ENCODE peak calls at places on chromosomes 1 and 21, in six cellular contexts. W is uterus, Q is brain microvascular endothelial cell, P is tibial artery, C is GM23248, X is left ventricle myocardium inferior. I is an unnamed sample.

GRCh38 chr1:33575324-33575879 is 103.0 kb downstream of the ZSCAN20 start:
- DNase-seq in W (no peak), Q (no peak), P (no peak), C (no peak), X (peak; percentile 25), I (no peak)

GRCh38 chr1:11501906-11502485 is 23.0 kb downstream of the DISP3 start:
- DNase-seq in W (no peak), Q (no peak), P (no peak), C (no peak), X (no peak), I (no peak)

GRCh38 chr1:150150511-150151021 is 850 bp downstream of the PLEKHO1 start:
- DNase-seq in W (peak; percentile 64), Q (no peak), P (no peak), C (peak; percentile 67), X (peak; percentile 40), I (peak; percentile 37)

GRCh38 chr1:225626698-225627097 is 26.2 kb downstream of the ENAH start:
- DNase-seq in W (no peak), Q (no peak), P (no peak), C (peak; percentile 60), X (no peak), I (no peak)

GRCh38 chr1:180269848-180270766 is 40.0 kb downstream of the LHX4 start:
- DNase-seq in W (no peak), Q (no peak), P (peak; percentile 56), C (peak; percentile 26), X (no peak), I (peak; percentile 61)

GRCh38 chr1:68725353-68725752 is 228.5 kb upstream of the DEPDC1 start:
- DNase-seq in W (peak; percentile 35), Q (no peak), P (no peak), C (no peak), X (peak; percentile 77), I (no peak)

GRCh38 chr1:219528633-219529032 is 84.3 kb downstream of the ZC3H11B start:
- DNase-seq in W (no peak), Q (no peak), P (no peak), C (no peak), X (no peak), I (no peak)

GRCh38 chr1:172449012-172449584 is 5.2 kb upstream of the PIGC start:
- DNase-seq in W (no peak), Q (peak; percentile 42), P (no peak), C (peak; percentile 23), X (no peak), I (no peak)

GRCh38 chr1:235556807-235557206 is 52.6 kb upstream of the B3GALNT2 start:
- DNase-seq in W (no peak), Q (no peak), P (no peak), C (no peak), X (no peak), I (no peak)

GRCh38 chr1:156652131-156652991 is 10.4 kb downstream of the BCAN start:
- DNase-seq in W (no peak), Q (no peak), P (no peak), C (peak; percentile 74), X (no peak), I (peak; percentile 74)

GRCh38 chr1:212814989-212815388 is 23.3 kb downstream of the TATDN3 start:
- DNase-seq in W (no peak), Q (no peak), P (no peak), C (peak; percentile 14), X (no peak), I (no peak)

GRCh38 chr1:215457213-215457612 is 109.9 kb upstream of the KCTD3 start:
- DNase-seq in W (no peak), Q (no peak), P (no peak), C (no peak), X (no peak), I (no peak)

GRCh38 chr1:64836792-64837191 is 91.9 kb downstream of the RAVER2 start:
- DNase-seq in W (no peak), Q (no peak), P (no peak), C (no peak), X (no peak), I (no peak)
- H3K36me3 ChIP-seq in W (no peaks in the 10 kb centered on the region), Q (peaks cover 70% of the 10 kb centered on the region), P (peaks cover 91% of the 10 kb centered on the region), C (peaks cover 73% of the 10 kb centered on the region), X (peaks cover 96% of the 10 kb centered on the region), I (peaks cover 32% of the 10 kb centered on the region)

GRCh38 chr21:43034826-43035225 is 40.8 kb downstream of the CBS start:
- DNase-seq in W (no peak), Q (no peak), P (no peak), C (no peak), X (no peak), I (no peak)
- H3K36me3 ChIP-seq in W (no peaks in the 10 kb centered on the region), Q (no peaks in the 10 kb centered on the region), P (peaks cover 22% of the 10 kb centered on the region), C (peaks cover 20% of the 10 kb centered on the region), X (peaks cover 29% of the 10 kb centered on the region), I (peaks cover 21% of the 10 kb centered on the region)

GRCh38 chr1:115329965-115330364 is 8.1 kb downstream of the NGF start:
- DNase-seq in W (no peak), Q (no peak), P (no peak), C (peak; percentile 61), X (no peak), I (no peak)

GRCh38 chr1:115331531-115332331 is 6.3 kb downstream of the NGF start:
- DNase-seq in W (no peak), Q (no peak), P (no peak), C (peak; percentile 68), X (no peak), I (no peak)

GRCh38 chr1:115336741-115337140 is 1.3 kb downstream of the NGF start:
- DNase-seq in W (no peak), Q (no peak), P (no peak), C (peak; percentile 30), X (no peak), I (no peak)

GRCh38 chr1:115330480-115331013 is 7.5 kb downstream of the NGF start:
- DNase-seq in W (peak; percentile 70), Q (peak; percentile 86), P (peak; percentile 56), C (peak; percentile 97), X (no peak), I (no peak)

DNA sequence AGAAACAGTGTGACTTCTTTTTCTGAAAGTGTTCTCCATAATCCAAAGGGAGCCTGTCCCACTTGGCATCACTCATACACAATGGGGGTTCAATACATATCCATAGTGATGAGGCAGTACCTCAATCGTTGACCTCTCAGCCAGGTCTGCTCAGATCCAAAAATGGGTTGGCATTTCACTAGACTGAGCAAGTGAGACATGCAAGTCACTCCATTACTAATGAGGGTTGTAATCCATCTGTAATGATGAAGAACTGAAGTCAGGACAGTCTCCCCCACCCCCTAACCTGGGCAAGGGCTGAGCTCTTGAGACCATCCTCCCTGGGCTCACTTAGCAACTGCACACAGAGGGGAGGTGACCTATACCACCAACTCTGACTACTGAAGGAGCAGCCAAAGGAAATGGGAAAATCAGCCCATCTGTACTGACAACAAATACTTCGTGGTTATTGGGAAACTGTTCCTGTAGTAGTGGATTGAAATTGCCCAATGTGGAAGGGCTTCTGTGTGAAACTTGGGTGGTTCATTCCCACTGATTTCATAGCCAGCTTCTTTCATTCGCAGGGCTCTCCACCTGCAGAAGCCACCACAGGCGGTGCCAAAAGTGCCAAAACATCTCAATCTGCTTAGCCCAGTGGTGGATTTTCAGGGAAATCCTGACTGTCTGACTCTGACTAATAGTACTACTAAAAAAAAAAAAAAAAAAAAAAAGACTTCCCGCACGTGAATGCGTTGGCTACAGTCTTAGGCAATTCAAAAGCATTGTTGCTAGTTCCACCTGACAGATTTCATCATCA is 5.0 kb downstream of the NGF start:
- DNase-seq in W (peak; percentile 76), Q (no peak), P (peak; percentile 74), C (peak; percentile 90), X (no peak), I (no peak)
- H3K36me3 ChIP-seq in W (no peaks in the 10 kb centered on the region), Q (no peaks in the 10 kb centered on the region), P (no peaks in the 10 kb centered on the region), C (no peaks in the 10 kb centered on the region), X (no peaks in the 10 kb centered on the region), I (no peaks in the 10 kb centered on the region)

DNA sequence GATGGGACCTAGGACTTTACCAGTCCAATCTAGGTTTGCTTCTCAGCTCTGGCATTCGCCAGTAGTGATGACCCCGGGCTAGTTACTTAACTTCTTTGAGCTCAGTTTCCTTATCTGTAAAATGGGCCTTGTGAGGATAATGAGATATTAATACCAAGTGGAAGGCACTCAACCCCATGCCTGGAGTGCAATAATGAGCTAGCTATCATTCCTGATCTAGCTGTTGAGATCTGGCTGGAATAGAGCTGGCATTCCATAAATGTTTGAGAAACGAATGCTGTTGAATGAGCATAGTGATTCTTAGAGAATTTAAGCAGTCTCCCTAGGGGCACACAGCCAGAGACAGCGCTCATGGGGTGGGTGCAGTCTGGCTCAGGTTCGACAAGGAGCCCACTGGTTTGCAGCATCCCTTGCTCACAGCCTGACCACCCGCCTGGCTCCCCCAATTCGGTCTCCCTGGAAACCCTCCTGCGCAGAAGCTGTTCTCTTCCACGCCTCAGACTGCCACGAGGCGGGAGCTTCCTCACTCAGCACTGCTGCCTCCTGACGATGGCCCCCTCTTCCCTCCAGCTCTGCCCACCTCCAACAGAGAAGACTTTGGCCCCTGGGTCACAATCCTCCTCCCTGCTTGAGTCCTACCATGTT is 32.5 kb downstream of the DHCR24 start:
- DNase-seq in W (no peak), Q (no peak), P (no peak), C (peak; percentile 25), X (no peak), I (no peak)
- H3K36me3 ChIP-seq in W (no peaks in the 10 kb centered on the region), Q (peaks cover 47% of the 10 kb centered on the region), P (peaks cover 17% of the 10 kb centered on the region), C (no peaks in the 10 kb centered on the region), X (peaks cover 20% of the 10 kb centered on the region), I (peaks cover 2% of the 10 kb centered on the region)

DNA sequence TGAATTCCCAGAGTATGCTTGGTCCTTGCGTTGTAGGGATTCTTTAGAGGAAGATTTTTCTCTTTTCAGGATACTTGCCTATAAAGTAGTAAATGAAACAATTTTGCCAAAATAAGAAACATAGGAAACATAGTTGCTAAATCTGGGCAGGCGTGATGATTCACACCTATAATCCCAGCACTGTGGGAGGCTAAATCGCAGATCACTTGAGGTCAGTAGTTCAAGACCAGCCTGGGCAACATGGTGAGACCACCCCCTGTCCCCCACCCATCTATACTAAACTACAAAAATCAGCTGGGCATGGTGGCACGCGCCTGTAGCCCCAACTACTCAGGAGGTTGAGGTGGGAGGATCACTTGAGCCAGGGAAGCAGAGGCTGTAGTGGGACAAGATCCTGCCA is 4.9 kb downstream of the ARV1 start:
- DNase-seq in W (no peak), Q (no peak), P (no peak), C (no peak), X (no peak), I (no peak)
- H3K36me3 ChIP-seq in W (no peaks in the 10 kb centered on the region), Q (no peaks in the 10 kb centered on the region), P (no peaks in the 10 kb centered on the region), C (peaks cover 4% of the 10 kb centered on the region), X (peaks cover 14% of the 10 kb centered on the region), I (peaks cover 22% of the 10 kb centered on the region)

DNA sequence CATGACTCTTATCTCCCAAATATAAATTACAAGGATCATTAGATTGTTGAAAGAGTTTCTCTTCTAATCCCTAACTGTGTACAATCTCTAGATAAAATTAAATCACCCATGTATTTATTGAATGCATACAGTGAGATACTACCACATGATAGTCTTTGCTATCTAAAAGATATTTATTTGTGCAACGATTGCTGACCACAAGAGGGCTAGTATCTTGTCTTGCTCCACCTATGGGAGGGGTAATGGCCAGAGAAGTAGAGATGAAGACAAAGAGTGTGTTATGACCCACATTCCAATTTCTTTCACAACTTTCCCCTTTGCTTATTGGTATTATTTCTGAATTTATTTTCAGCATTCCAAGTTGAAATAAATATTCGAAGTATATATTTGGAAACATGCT is 13.7 kb downstream of the PYHIN1 start:
- DNase-seq in W (no peak), Q (no peak), P (no peak), C (no peak), X (no peak), I (no peak)
- H3K36me3 ChIP-seq in W (no peaks in the 10 kb centered on the region), Q (no peaks in the 10 kb centered on the region), P (no peaks in the 10 kb centered on the region), C (no peaks in the 10 kb centered on the region), X (no peaks in the 10 kb centered on the region), I (no peaks in the 10 kb centered on the region)

I was measured in SJCRH30.